ENCODE peak calls at places on chromosomes 12 and 14, in five cellular contexts. S is HS-5; N is mesothelial cell of epicardium; Y is CD8-positive, alpha-beta memory T cell; Q is amygdala. K is an unnamed sample.

GRCh38 chr14:84250863-84251262 is 1279.1 kb upstream of the FLRT2 start:
- DNase-seq in Y (no peak), N (no peak), Q (no peak), S (no peak), K (no peak)

GRCh38 chr14:34165847-34166340 is 215.0 kb upstream of the EGLN3 start:
- DNase-seq in Y (no peak), S (no peak), Q (no peak), N (no peak), K (no peak)

GRCh38 chr14:100530270-100531072 is 56.7 kb downstream of the BEGAIN start:
- DNase-seq in S (no peak), N (no peak), Y (no peak), Q (no peak), K (no peak)

GRCh38 chr14:60922050-60922449 is 58.8 kb downstream of the TRMT5 start:
- DNase-seq in Q (no peak), Y (no peak), S (no peak), N (no peak), K (no peak)

GRCh38 chr12:117671734-117672133 is 297.1 kb downstream of the KSR2 start:
- DNase-seq in Q (no peak), S (no peak), Y (no peak), N (no peak), K (no peak)

GRCh38 chr12:111035578-111036301 is 115.4 kb upstream of the MYL2 start:
- DNase-seq in Y (no peak), S (no peak), Q (no peak), N (no peak), K (no peak)

GRCh38 chr12:74349925-74350324 is 187.7 kb upstream of the ATXN7L3B start:
- DNase-seq in Q (no peak), S (peak), N (no peak), Y (no peak), K (no peak)

GRCh38 chr14:73238262-73238852 is 1.1 kb downstream of the PAPLN start:
- DNase-seq in S (peak), Q (no peak), Y (no peak), N (no peak), K (no peak)

GRCh38 chr14:105074601-105075053 is 9.4 kb upstream of the GPR132 start:
- DNase-seq in S (no peak), N (no peak), Q (no peak), Y (no peak), K (no peak)

GRCh38 chr14:22668417-22668816 is 24.3 kb upstream of the OR6J1 start:
- DNase-seq in S (no peak), Y (no peak), N (no peak), Q (no peak), K (no peak)

GRCh38 chr12:3202734-3203446 is 125.7 kb downstream of the TSPAN9 start:
- DNase-seq in Y (peak), S (no peak), Q (no peak), N (no peak), K (no peak)

GRCh38 chr12:92141585-92142244 is 3.9 kb downstream of the BTG1 start:
- DNase-seq in Q (no peak), N (no peak), S (no peak), Y (peak), K (no peak)

GRCh38 chr12:31959701-31960391 is 631 bp downstream of the RESF1 start:
- DNase-seq in N (no peak), Q (peak), S (peak), Y (peak), K (no peak)

GRCh38 chr12:55743967-55744931 is 1.3 kb downstream of the GDF11 start:
- DNase-seq in N (no peak), Q (no peak), S (no peak), Y (no peak), K (no peak)

GRCh38 chr12:83046019-83046418 is 359.3 kb downstream of the TMTC2 start:
- DNase-seq in Y (no peak), N (no peak), Q (no peak), S (no peak), K (no peak)

GRCh38 chr14:95198320-95198719 is 41.0 kb upstream of the DICER1 start:
- DNase-seq in Y (no peak), N (no peak), S (no peak), Q (no peak), K (no peak)

GRCh38 chr12:111048991-111049390 is 128.6 kb upstream of the MYL2 start:
- DNase-seq in N (no peak), Q (no peak), S (no peak), Y (no peak), K (no peak)

GRCh38 chr14:103491691-103492090 is 30.9 kb downstream of the CKB start:
- DNase-seq in Y (no peak), N (no peak), S (no peak), Q (no peak), K (no peak)

GRCh38 chr12:2555487-2556082 is 239.2 kb upstream of the FKBP4 start:
- DNase-seq in N (no peak), Y (no peak), S (no peak), Q (no peak), K (peak)

GRCh38 chr14:93537962-93538361 is 107.2 kb downstream of the UNC79 start:
- DNase-seq in Y (no peak), Q (no peak), S (no peak), N (no peak), K (no peak)

GRCh38 chr12:105775351-105775750 is 363.4 kb downstream of the NUAK1 start:
- DNase-seq in Q (no peak), S (no peak), Y (no peak), N (no peak), K (no peak)

GRCh38 chr12:61397668-61398067 is 862.5 kb upstream of the USP15 start:
- DNase-seq in S (no peak), N (no peak), Q (no peak), Y (no peak), K (no peak)

GRCh38 chr12:67483871-67484554 is 164.5 kb upstream of the DYRK2 start:
- DNase-seq in N (no peak), Q (no peak), Y (no peak), S (no peak), K (no peak)

GRCh38 chr14:90645842-90646443 is 170.3 kb downstream of the TTC7B start:
- DNase-seq in N (no peak), S (no peak), Q (no peak), Y (no peak), K (no peak)

GRCh38 chr14:73741386-73741875 is 27.2 kb upstream of the PNMA1 start:
- DNase-seq in Y (peak), N (no peak), S (no peak), Q (no peak), K (no peak)

GRCh38 chr12:27781680-27782079 is 1.6 kb upstream of the MANSC4 start:
- DNase-seq in N (no peak), Q (no peak), S (no peak), Y (no peak), K (no peak)

GRCh38 chr14:106625181-106625580 is 1098.8 kb downstream of the TMEM121 start:
- DNase-seq in S (no peak), Q (no peak), Y (no peak), N (no peak), K (no peak)

K was measured in NCI-H1436 treated with DMSO at 0.1 percent for 48 hours.